ENCODE peak calls at places on chromosomes 3 and 15, in seven cellular contexts. R, J, I, X, L, D and N are unnamed samples. For H3K27me3, the result is how much of the 10 kb centered on the place peaks cover.

GRCh38 chr3:55157736-55158135 is 229.9 kb upstream of the LRTM1 start:
- DNase-seq in R (no peak), J (no peak), I (peak), X (no peak), L (no peak), D (no peak), N (no peak)

GRCh38 chr15:68700395-68701123 is 120.1 kb downstream of the ANP32A start:
- DNase-seq in R (peak), J (no peak), I (peak), X (peak), L (peak), D (peak), N (no peak)

GRCh38 chr15:83999396-84000120 is 236.0 kb upstream of the GOLGA6L4 start:
- DNase-seq in R (no peak), J (no peak), I (peak), X (no peak), L (no peak), D (no peak), N (no peak)

GRCh38 chr3:101676219-101676764 is 640 bp downstream of the ZBTB11 start:
- DNase-seq in R (peak), J (peak), I (peak), X (peak), L (peak), D (peak), N (peak)

GRCh38 chr3:170180107-170180951 is 1.2 kb downstream of the PHC3 start:
- DNase-seq in R (no peak), J (no peak), I (peak), X (no peak), L (no peak), D (no peak), N (no peak)

GRCh38 chr15:74007820-74008371 is 13.4 kb downstream of the PML start:
- DNase-seq in R (no peak), J (no peak), I (no peak), X (no peak), L (no peak), D (no peak), N (no peak)

GRCh38 chr3:177150970-177151627 is 46.2 kb downstream of the TBL1XR1 start:
- DNase-seq in R (no peak), J (no peak), I (peak), X (no peak), L (no peak), D (no peak), N (no peak)

GRCh38 chr3:16328124-16328523 is 63.1 kb downstream of the OXNAD1 start:
- DNase-seq in R (no peak), J (no peak), I (no peak), X (no peak), L (no peak), D (no peak), N (no peak)

GRCh38 chr15:28043625-28044520 is 55.2 kb downstream of the OCA2 start:
- DNase-seq in R (no peak), J (no peak), I (no peak), X (no peak), L (no peak), D (no peak), N (no peak)

DNA sequence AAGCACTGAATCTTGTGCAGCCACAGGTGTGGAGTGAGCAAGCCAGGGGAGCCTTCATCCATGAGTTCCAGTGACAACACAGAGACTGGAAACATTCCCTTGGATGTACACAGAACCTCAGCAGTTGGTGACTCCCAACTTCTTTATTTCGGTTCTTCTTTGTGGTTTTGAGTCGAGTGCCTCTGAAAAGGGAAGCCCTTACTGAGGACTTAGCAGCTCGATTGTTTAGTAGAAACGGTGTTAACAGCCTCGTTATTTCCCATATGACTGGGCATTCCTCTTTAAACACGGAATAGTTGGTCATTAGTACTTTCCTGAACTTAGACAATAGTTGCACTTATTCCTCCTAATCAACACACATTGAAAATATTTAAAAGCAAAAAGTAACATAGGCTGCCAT is 7.7 kb downstream of the SLCO3A1 start:
- DNase-seq in R (no peak), J (no peak), I (no peak), X (peak), L (no peak), D (no peak), N (no peak)
- H3K4me3 ChIP-seq in R (no peak), J (no peak), I (no peak), X (no peak), L (no peak), D (no peak), N (no peak)

DNA sequence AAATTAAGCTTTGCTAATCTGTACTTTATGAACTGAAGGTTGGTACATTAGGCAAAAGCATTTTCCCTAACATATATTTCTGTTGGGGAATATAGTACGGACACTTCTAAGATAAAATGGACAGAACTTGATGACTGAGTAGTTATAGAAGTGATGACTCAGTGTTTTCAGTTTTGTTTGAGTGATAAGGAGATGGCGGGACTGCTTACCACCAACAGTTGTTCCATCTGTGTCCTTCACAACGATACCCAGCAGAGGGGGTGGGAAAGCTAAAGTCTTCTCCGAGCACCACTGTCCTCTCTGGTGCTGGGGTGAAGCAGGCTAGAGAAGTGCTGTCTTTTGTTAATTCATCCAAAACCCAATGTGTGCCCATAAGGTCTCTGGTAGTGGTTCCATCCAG is 195.8 kb downstream of the CD47 start:
- DNase-seq in R (no peak), J (no peak), I (no peak), X (no peak), L (no peak), D (no peak), N (no peak)
- H3K27me3 ChIP-seq in R (under half), J (under half), I (under half), X (under half), L (under half), D (under half), N (under half)

DNA sequence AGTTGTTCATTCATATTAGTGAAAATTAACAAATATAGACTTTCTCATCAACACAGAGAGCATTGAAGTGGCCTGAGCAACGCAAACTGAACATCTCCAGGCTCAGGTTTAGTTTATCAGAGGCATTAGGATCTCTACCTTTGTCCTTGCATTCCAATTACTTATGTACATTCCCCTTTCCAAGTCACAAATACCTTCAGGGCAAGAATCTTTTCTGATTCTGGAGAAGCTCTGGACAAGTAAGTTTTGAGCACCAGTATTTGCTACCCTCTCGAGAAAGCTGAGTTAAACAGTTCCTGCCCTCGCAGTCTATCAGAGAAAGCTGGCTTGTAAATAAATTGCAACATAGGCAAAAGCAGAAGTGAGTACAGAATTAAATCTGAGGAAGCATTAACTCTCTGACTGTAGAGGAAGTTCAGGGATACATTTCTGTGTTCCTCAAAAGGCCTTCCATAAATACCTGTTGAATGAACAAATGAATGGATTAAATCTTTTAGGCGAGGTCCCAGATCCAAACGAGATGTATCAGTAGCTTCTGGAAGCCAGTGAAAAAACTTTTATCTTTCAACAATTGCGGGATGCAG is 1.2 kb downstream of the OSBPL11 start:
- DNase-seq in R (no peak), J (no peak), I (no peak), X (no peak), L (no peak), D (no peak), N (no peak)
- H3K4me3 ChIP-seq in R (peak), J (peak), I (peak), X (peak), L (peak), D (peak), N (peak)

DNA sequence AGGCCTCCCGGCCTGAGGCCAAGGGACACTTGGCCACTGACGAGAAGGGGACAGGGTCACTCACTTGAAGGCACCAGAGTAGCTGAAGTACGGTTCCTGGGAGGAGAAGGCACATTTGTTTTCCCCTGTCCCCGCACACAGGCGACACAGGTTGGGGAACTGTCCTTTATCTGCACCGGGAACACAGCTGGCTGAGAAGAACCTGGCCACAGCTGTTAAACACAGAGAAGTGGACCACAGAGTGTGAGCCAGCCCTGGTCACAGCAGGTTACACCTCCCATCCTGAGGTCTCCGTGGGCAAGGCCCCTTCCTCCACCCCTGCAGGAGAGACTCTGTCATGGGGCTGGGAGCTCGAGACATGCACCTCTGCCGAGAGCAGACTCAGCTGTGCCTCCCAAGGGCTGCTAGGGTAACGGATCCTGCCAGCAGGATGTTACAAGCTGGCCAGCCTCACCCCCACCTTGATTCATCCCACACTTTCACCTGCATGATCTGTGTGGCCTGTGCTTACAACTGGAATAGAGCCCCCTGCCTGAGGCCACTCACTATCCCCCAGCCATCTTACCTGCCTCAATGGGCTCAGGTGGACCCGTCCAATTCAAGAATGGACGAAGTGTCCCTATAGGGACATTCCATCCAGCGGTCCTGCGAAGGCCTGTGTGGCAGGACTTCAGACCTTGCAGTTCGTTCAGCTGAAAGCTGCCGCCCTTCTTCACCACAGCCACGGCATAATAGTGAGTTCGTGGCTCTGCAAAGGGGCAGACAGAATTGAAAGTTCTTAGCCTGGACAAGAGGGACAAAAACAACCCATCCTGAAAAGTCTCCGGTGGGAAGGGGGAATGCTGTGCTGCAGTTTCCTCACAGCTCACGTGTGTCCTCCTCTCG is 9.2 kb downstream of the LTF start:
- DNase-seq in R (no peak), J (no peak), I (no peak), X (no peak), L (no peak), D (no peak), N (no peak)
- H3K27me3 ChIP-seq in R (under half), J (under half), I (under half), X (under half), L (under half), D (under half), N (under half)

GRCh38 chr3:143172313-143173054 is 52.9 kb downstream of the CHST2 start:
- DNase-seq in R (no peak), J (no peak), I (no peak), X (no peak), L (no peak), D (no peak), N (no peak)
- H3K4me3 ChIP-seq in R (no peak), J (no peak), I (no peak), X (no peak), L (no peak), D (no peak), N (no peak)